ENCODE peak calls at places on chromosomes 16 and 17, in six cellular contexts. V, J, O, T, Z and K are unnamed samples.

GRCh38 chr16:6846452-6846851 is 486.2 kb upstream of the RBFOX1 start:
- DNase-seq in V (no peak), Z (no peak), J (no peak), T (no peak), O (no peak), K (no peak)

GRCh38 chr17:37327341-37328090 is 48.3 kb upstream of the C17orf78 start:
- DNase-seq in O (no peak), V (no peak), T (no peak), Z (no peak), J (no peak), K (no peak)

GRCh38 chr17:43403846-43404245 is 5.1 kb downstream of the ARL4D start:
- DNase-seq in Z (no peak), O (no peak), J (peak; percentile 29), T (no peak), V (peak; percentile 73), K (no peak)

GRCh38 chr16:66695474-66695934 is 1.0 kb downstream of the CMTM4 start:
- DNase-seq in J (no peak), T (no peak), Z (no peak), O (no peak), V (no peak), K (no peak)

GRCh38 chr17:31878703-31879073 is 19.6 kb upstream of the COPRS start:
- DNase-seq in V (no peak), O (no peak), T (no peak), J (no peak), Z (no peak), K (no peak)

GRCh38 chr17:41326173-41327145 is 10.9 kb upstream of the KRTAP17-1 start:
- DNase-seq in J (no peak), Z (no peak), V (no peak), T (no peak), O (no peak), K (no peak)

GRCh38 chr16:17313085-17313611 is 157.6 kb downstream of the XYLT1 start:
- DNase-seq in Z (no peak), T (no peak), O (no peak), J (no peak), V (peak; percentile 76), K (no peak)

GRCh38 chr16:29985271-29985811 is 10.1 kb downstream of the HIRIP3 start:
- DNase-seq in T (no peak), Z (no peak), O (no peak), V (no peak), J (no peak), K (no peak)

GRCh38 chr17:49972486-49973270 is 3.7 kb downstream of the DLX4 start:
- DNase-seq in T (no peak), Z (no peak), O (no peak), V (no peak), J (no peak), K (no peak)

GRCh38 chr17:38605230-38605851 is 411 bp downstream of the SRCIN1 start:
- DNase-seq in V (peak; percentile 90), J (no peak), O (no peak), Z (no peak), T (no peak), K (peak; percentile 60)

GRCh38 chr17:38874505-38875419 is 4.9 kb downstream of the LASP1 start:
- DNase-seq in O (no peak), V (no peak), Z (no peak), T (no peak), J (no peak), K (no peak)

GRCh38 chr17:29514792-29515191 is 52.0 kb downstream of the ABHD15 start:
- DNase-seq in J (no peak), V (no peak), O (no peak), T (no peak), Z (no peak), K (no peak)

GRCh38 chr16:15572329-15573001 is 70.5 kb downstream of the MARF1 start:
- DNase-seq in O (peak; percentile 83), T (no peak), V (no peak), J (no peak), Z (no peak), K (no peak)

GRCh38 chr16:89201467-89202377 is 1.4 kb upstream of the SLC22A31 start:
- DNase-seq in T (peak; percentile 53), J (peak; percentile 99), Z (peak; percentile 85), V (peak; percentile 98), O (peak; percentile 78), K (no peak)

GRCh38 chr17:6505425-6506142 is 50.8 kb downstream of the PITPNM3 start:
- DNase-seq in Z (no peak), T (no peak), O (no peak), V (no peak), J (no peak), K (no peak)

GRCh38 chr16:56982695-56983094 is 6.7 kb upstream of the NLRC5 start:
- DNase-seq in J (no peak), T (no peak), Z (no peak), V (no peak), O (no peak), K (no peak)

GRCh38 chr17:66271512-66271911 is 30.9 kb upstream of the PRKCA start:
- DNase-seq in Z (no peak), O (no peak), T (no peak), J (no peak), V (no peak), K (no peak)

GRCh38 chr17:66275651-66276050 is 26.8 kb upstream of the PRKCA start:
- DNase-seq in Z (no peak), O (peak; percentile 80), T (no peak), J (no peak), V (no peak), K (no peak)

GRCh38 chr17:66272699-66273390 is 29.6 kb upstream of the PRKCA start:
- DNase-seq in Z (no peak), J (peak; percentile 46), V (no peak), O (no peak), T (no peak), K (no peak)

GRCh38 chr17:66273391-66273722 is 29.1 kb upstream of the PRKCA start:
- DNase-seq in V (no peak), Z (no peak), J (no peak), T (no peak), O (no peak), K (no peak)

GRCh38 chr17:66276328-66276937 is 26.0 kb upstream of the PRKCA start:
- DNase-seq in V (no peak), Z (no peak), O (peak; percentile 59), J (no peak), T (no peak), K (no peak)
- TF ChIP-seq TAF1 in V (no peak), Z (no peak), O (no peak), J (no peak), T (no peak), K (no peak)

GRCh38 chr17:1031711-1032110 is 34.8 kb downstream of the TIMM22 start:
- DNase-seq in T (no peak), Z (no peak), V (peak; percentile 86), J (peak; percentile 19), O (no peak), K (no peak)

GRCh38 chr17:1029196-1029911 is 32.4 kb downstream of the TIMM22 start:
- DNase-seq in Z (no peak), J (no peak), O (no peak), T (no peak), V (no peak), K (no peak)

GRCh38 chr17:1032391-1032790 is 35.5 kb downstream of the TIMM22 start:
- DNase-seq in V (no peak), T (no peak), J (no peak), Z (no peak), O (no peak), K (no peak)

GRCh38 chr17:1029912-1030656 is 33.2 kb downstream of the TIMM22 start:
- DNase-seq in J (no peak), O (no peak), Z (no peak), V (peak; percentile 79), T (no peak), K (no peak)

DNA sequence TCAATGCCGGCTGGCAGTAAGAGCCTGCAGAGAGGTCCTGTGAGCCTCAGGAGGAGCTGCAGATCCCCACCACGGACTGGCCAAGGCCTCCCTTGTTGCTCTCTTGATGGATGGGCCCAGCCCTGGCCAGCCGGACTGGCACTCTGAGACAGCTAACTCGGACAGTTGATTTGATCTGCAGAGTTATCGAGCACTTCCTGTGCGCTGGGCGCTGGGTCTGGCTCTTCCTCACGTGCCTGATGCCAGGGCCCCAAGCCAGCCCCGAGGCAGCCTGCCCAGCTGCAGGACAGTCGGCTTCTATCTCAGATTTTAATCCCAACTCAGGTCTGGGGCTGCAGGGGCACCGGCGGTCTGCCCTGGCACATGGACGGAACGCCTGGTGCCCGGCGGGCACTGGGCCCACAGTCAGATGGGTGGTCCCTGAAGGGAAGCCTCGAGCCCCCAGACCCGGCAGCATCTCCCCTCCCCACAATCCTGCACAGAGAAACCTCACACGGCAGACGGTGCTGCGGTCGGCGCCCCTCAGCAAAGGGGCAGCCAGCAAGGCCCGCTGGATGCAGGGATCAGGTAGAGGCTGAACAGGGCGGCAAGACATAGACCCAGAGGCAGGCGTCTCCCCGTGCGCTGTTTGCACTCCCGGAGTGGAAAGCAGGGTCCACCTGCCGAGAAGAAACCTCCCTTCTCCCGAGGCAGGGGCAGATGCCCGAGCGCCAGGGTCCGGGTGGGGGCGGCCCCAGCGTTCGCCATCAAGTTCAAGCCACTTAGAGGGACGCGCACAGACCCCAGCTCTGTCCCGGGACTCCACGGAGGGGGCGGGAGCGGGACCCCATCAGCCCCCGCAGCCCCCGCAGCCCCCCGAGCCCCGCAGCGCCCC is 34.0 kb downstream of the TIMM22 start:
- DNase-seq in J (no peak), O (no peak), V (peak; percentile 82), Z (no peak), T (no peak), K (no peak)
- TF ChIP-seq TAF1 in J (no peak), O (no peak), V (no peak), Z (no peak), T (no peak), K (no peak)

GRCh38 chr17:2853722-2854580 is 57.7 kb downstream of the RAP1GAP2 start:
- DNase-seq in J (peak; percentile 55), Z (no peak), O (no peak), V (peak; percentile 88), T (no peak), K (no peak)
- TF ChIP-seq TAF1 in J (no peak), Z (no peak), O (no peak), V (no peak), T (peak; percentile 15), K (no peak)

DNA sequence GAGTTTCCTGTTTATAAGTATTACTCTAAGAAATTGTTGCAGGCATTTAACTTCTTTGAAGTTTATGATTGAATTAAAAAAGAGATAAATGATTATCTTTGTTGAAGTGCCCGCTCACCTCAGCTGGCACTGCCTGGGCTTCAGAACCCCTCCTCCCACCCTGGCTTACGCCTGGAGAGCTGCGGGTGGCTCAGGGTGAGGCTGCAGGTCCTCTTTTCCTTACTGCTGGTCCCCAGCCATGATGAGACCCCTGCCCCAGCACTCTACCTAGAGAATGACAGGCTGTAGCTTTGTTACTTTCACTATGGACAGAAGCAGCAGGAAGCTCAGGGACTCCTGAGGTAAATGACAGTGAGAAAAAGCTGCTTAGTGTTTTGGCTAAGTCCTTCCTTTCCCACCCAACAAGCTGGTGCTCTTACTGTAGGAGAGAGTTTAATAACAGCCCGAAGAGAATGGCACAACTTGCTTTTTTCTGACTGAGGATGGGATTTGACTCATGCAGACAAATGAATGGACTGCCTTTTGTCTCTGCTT is 62.1 kb downstream of the EPN2 start:
- DNase-seq in J (no peak), O (no peak), V (no peak), Z (no peak), T (no peak), K (no peak)
- TF ChIP-seq TAF1 in J (no peak), O (no peak), V (no peak), Z (no peak), T (no peak), K (no peak)

GRCh38 chr17:15963670-15964110 is 18.8 kb downstream of the ADORA2B start:
- DNase-seq in J (no peak), Z (no peak), O (no peak), V (no peak), T (no peak), K (no peak)
- TF ChIP-seq TAF1 in J (no peak), Z (no peak), O (no peak), V (no peak), T (no peak), K (no peak)